ENCODE peak calls at places on chromosomes 5 and 9, in eight cellular contexts. T, U, O, W, E, S, X and A are unnamed samples.

GRCh38 chr5:135399838-135400542 is 959 bp upstream of the MACROH2A1 start:
- DNase-seq in T (no peak), U (no peak), O (no peak), W (no peak), E (no peak), S (no peak), X (no peak), A (no peak)

GRCh38 chr5:157651623-157652376 is 438 bp downstream of the SOX30 start:
- DNase-seq in T (peak; percentile 83), U (no peak), O (peak; percentile 77), W (peak; percentile 40), E (no peak), S (peak; percentile 42), X (no peak), A (no peak)

GRCh38 chr9:101594796-101595195 is at the start of gene PPP3R2:
- DNase-seq in T (no peak), U (no peak), O (no peak), W (no peak), E (no peak), S (no peak), X (no peak), A (no peak)

GRCh38 chr5:2697041-2697440 is 54.4 kb downstream of the IRX2 start:
- DNase-seq in T (no peak), U (no peak), O (no peak), W (no peak), E (no peak), S (no peak), X (no peak), A (no peak)

GRCh38 chr9:126386088-126386487 is 59.5 kb downstream of the MVB12B start:
- DNase-seq in T (peak; percentile 46), U (no peak), O (no peak), W (no peak), E (no peak), S (no peak), X (no peak), A (peak; percentile 60)

GRCh38 chr5:61307611-61308010 is 24.4 kb upstream of the ZSWIM6 start:
- DNase-seq in T (no peak), U (no peak), O (no peak), W (no peak), E (no peak), S (no peak), X (no peak), A (no peak)

GRCh38 chr5:57383093-57383861 is 99.3 kb downstream of the ACTBL2 start:
- DNase-seq in T (peak; percentile 18), U (no peak), O (no peak), W (peak; percentile 74), E (no peak), S (peak; percentile 75), X (peak; percentile 93), A (peak; percentile 92)

GRCh38 chr9:132762896-132763295 is 92.6 kb downstream of the GTF3C4 start:
- DNase-seq in T (peak; percentile 4), U (no peak), O (no peak), W (no peak), E (no peak), S (no peak), X (no peak), A (no peak)

GRCh38 chr5:41094871-41095270 is 23.7 kb upstream of the MROH2B start:
- DNase-seq in T (no peak), U (no peak), O (no peak), W (no peak), E (no peak), S (peak; percentile 37), X (no peak), A (no peak)

GRCh38 chr9:120917989-120918630 is 8.5 kb downstream of the TRAF1 start:
- DNase-seq in T (no peak), U (no peak), O (no peak), W (no peak), E (no peak), S (no peak), X (no peak), A (no peak)

GRCh38 chr9:120914953-120915352 is 11.6 kb downstream of the TRAF1 start:
- DNase-seq in T (no peak), U (no peak), O (no peak), W (peak; percentile 85), E (no peak), S (peak; percentile 90), X (no peak), A (peak; percentile 59)

GRCh38 chr9:120915854-120916495 is 10.6 kb downstream of the TRAF1 start:
- DNase-seq in T (no peak), U (no peak), O (no peak), W (no peak), E (no peak), S (no peak), X (no peak), A (no peak)

GRCh38 chr9:120917285-120917684 is 9.3 kb downstream of the TRAF1 start:
- DNase-seq in T (no peak), U (no peak), O (no peak), W (no peak), E (no peak), S (no peak), X (no peak), A (no peak)

GRCh38 chr9:120916573-120916972 is 10.0 kb downstream of the TRAF1 start:
- DNase-seq in T (no peak), U (no peak), O (peak; percentile 94), W (no peak), E (peak; percentile 61), S (no peak), X (no peak), A (no peak)
- TF ChIP-seq CTCF in T (no peak), U (peak; percentile 40), O (peak; percentile 32), W (peak; percentile 39), E (peak; percentile 27), S (peak; percentile 18), X (peak; percentile 18), A (no peak)

DNA sequence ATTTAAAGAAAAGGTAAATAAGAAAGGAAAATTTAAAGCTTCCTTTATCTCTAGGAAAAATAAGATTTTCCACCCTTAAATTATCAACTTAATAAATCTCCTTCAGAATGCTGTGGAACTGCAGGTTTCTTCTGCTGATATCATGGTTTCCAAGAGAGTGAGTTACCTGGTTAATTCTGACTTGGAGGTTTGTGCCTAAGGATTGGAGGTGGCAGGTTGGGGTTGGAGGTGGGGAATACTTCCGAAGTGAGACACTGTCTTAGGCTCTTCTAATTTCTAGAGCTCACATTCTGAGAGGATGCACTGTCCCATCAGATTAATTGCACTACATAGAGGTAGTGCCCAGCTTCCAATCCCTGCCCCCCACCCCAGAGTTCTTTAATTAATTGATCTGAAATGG is 31.1 kb downstream of the SLC1A3 start:
- DNase-seq in T (no peak), U (no peak), O (no peak), W (no peak), E (no peak), S (no peak), X (no peak), A (no peak)
- H3K27ac ChIP-seq in T (no peak overlapping the region), U (no peak overlapping the region), O (no peak overlapping the region), W (no peak overlapping the region), E (no peak overlapping the region), S (no peak overlapping the region), X (no peak overlapping the region), A (no peak overlapping the region)

GRCh38 chr5:108727639-108728565 is 19.8 kb upstream of the FER start:
- DNase-seq in T (peak; percentile 93), U (peak; percentile 84), O (peak; percentile 96), W (peak; percentile 74), E (peak; percentile 71), S (peak; percentile 89), X (peak; percentile 70), A (peak; percentile 98)
- TF ChIP-seq CTCF in T (no peak), U (no peak), O (no peak), W (peak; percentile 21), E (no peak), S (no peak), X (no peak), A (no peak)

GRCh38 chr9:122820490-122820845 is 7.9 kb downstream of the PDCL start:
- DNase-seq in T (no peak), U (no peak), O (no peak), W (no peak), E (no peak), S (no peak), X (no peak), A (no peak)

GRCh38 chr9:122822958-122823357 is 5.4 kb downstream of the PDCL start:
- DNase-seq in T (peak; percentile 8), U (no peak), O (no peak), W (no peak), E (no peak), S (no peak), X (no peak), A (no peak)

GRCh38 chr9:122819791-122820489 is 8.4 kb downstream of the PDCL start:
- DNase-seq in T (no peak), U (no peak), O (no peak), W (no peak), E (no peak), S (no peak), X (no peak), A (no peak)

GRCh38 chr9:122822056-122822455 is 6.3 kb downstream of the PDCL start:
- DNase-seq in T (no peak), U (no peak), O (no peak), W (no peak), E (no peak), S (no peak), X (no peak), A (no peak)

GRCh38 chr9:122821278-122821952 is 7.0 kb downstream of the PDCL start:
- DNase-seq in T (peak; percentile 44), U (no peak), O (peak; percentile 72), W (no peak), E (peak; percentile 19), S (no peak), X (no peak), A (no peak)
- H3K27ac ChIP-seq in T (no peak overlapping the region), U (peak overlapping the region; percentile 69), O (no peak overlapping the region), W (no peak overlapping the region), E (no peak overlapping the region), S (no peak overlapping the region), X (no peak overlapping the region), A (no peak overlapping the region)

DNA sequence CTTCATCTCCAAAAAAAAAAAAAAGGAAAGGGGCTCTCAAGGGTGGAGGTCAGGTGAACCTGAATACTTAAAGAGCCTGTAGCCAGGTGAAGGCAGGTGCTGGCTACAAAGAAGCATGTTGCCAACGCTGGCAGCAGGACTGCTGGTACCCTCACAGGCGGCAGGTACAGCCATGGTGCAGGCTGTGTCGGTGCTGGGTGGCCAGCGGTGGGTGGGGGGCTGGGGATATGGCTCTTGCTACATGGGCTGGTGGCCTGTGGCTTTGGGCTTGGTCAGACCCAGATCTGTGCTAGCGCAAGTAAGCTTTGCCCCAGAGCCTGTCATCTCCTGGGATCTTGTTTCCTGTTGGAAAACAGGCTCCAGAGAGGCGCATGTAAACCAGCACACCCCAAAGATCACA is 86.3 kb upstream of the PHYKPL start:
- DNase-seq in T (no peak), U (peak; percentile 18), O (peak; percentile 27), W (no peak), E (no peak), S (no peak), X (no peak), A (no peak)
- TF ChIP-seq CTCF in T (no peak), U (no peak), O (no peak), W (no peak), E (no peak), S (no peak), X (no peak), A (no peak)